ENCODE peak calls at places on chromosomes 6 and 20, in five cellular contexts. N is epithelial cell of esophagus; U is T-helper 1 cell; Y is activated effector memory CD4-positive, alpha-beta T cell treated with Interleukin-2 at 50 U/mL for 16 hours; J is activated T-cell treated with anti-CD3 and anti-CD28 coated beads for 1 hour. C is an unnamed sample.

GRCh38 chr6:71457883-71458282 is 169.3 kb downstream of the OGFRL1 start:
- DNase-seq in N (no peak), Y (no peak), U (no peak), J (no peak), C (no peak)

GRCh38 chr20:51918561-51918960 is 116.2 kb upstream of the SALL4 start:
- DNase-seq in U (no peak), N (no peak), Y (no peak), J (no peak), C (no peak)

GRCh38 chr6:48567016-48567415 is 456.0 kb upstream of the PTCHD4 start:
- DNase-seq in U (no peak), J (no peak), Y (no peak), N (peak), C (no peak)

GRCh38 chr6:103122766-103123601 is 1729.5 kb downstream of the GRIK2 start:
- DNase-seq in Y (no peak), N (peak), J (no peak), U (no peak), C (no peak)

GRCh38 chr6:135022050-135022697 is 32.4 kb downstream of the HBS1L start:
- DNase-seq in Y (no peak), J (no peak), U (no peak), N (no peak), C (no peak)

GRCh38 chr6:131130546-131130925 is 4.7 kb upstream of the AKAP7 start:
- DNase-seq in Y (no peak), N (no peak), J (no peak), U (no peak), C (no peak)

GRCh38 chr20:51840865-51841264 is 38.5 kb upstream of the SALL4 start:
- DNase-seq in Y (no peak), N (no peak), J (no peak), U (no peak), C (no peak)

GRCh38 chr20:22762576-22763256 is 178.3 kb upstream of the FOXA2 start:
- DNase-seq in N (peak), Y (no peak), J (no peak), U (no peak), C (no peak)

GRCh38 chr20:6402026-6402425 is 279.2 kb upstream of the FERMT1 start:
- DNase-seq in N (no peak), Y (no peak), U (no peak), J (no peak), C (no peak)

GRCh38 chr6:8102122-8102958 is at the start of gene EEF1E1:
- DNase-seq in U (peak), J (peak), Y (peak), N (peak), C (peak)

GRCh38 chr20:37571033-37571432 is 43.4 kb upstream of the BLCAP start:
- DNase-seq in Y (no peak), J (no peak), U (no peak), N (no peak), C (no peak)

GRCh38 chr6:168737481-168737880 is 296.5 kb downstream of the SMOC2 start:
- DNase-seq in U (no peak), Y (no peak), J (no peak), N (peak), C (no peak)

GRCh38 chr6:40958740-40959139 is 80.3 kb downstream of the UNC5CL start:
- DNase-seq in Y (no peak), N (no peak), U (no peak), J (no peak), C (no peak)

GRCh38 chr6:105258816-105259215 is 79.0 kb upstream of the POPDC3 start:
- DNase-seq in N (no peak), J (no peak), Y (no peak), U (no peak), C (no peak)

GRCh38 chr6:33073431-33073871 is at the start of gene HLA-DPA1:
- DNase-seq in N (peak), Y (no peak), J (no peak), U (no peak), C (no peak)

GRCh38 chr6:62283828-62284411 is 2.1 kb downstream of the KHDRBS2 start:
- DNase-seq in N (peak), J (no peak), U (no peak), Y (no peak), C (no peak)

GRCh38 chr6:36871686-36872085 is 2.9 kb downstream of the PPIL1 start:
- DNase-seq in U (no peak), N (no peak), Y (no peak), J (no peak), C (no peak)

GRCh38 chr20:8454137-8454712 is 322.2 kb downstream of the PLCB1 start:
- DNase-seq in N (peak), U (no peak), Y (no peak), J (no peak), C (no peak)

GRCh38 chr6:13331516-13332348 is 3.4 kb upstream of the TBC1D7 start:
- DNase-seq in Y (no peak), N (peak), J (no peak), U (no peak), C (no peak)

GRCh38 chr20:7248392-7248992 is 481.0 kb downstream of the BMP2 start:
- DNase-seq in J (no peak), N (no peak), Y (no peak), U (no peak), C (no peak)

GRCh38 chr20:58546756-58547526 is 31.7 kb upstream of the APCDD1L start:
- DNase-seq in Y (no peak), J (no peak), N (no peak), U (no peak), C (no peak)

GRCh38 chr6:7909323-7910276 is 988 bp downstream of the TXNDC5 start:
- DNase-seq in N (peak), Y (peak), J (peak), U (peak), C (no peak)

GRCh38 chr6:79911992-79912391 is 35.4 kb downstream of the ELOVL4 start:
- DNase-seq in N (peak), J (no peak), U (no peak), Y (no peak), C (no peak)

GRCh38 chr6:105607624-105608392 is 204.9 kb upstream of the PREP start:
- DNase-seq in Y (no peak), J (no peak), U (no peak), N (no peak), C (no peak)

GRCh38 chr6:35021014-35021413 is 120.1 kb downstream of the TCP11 start:
- DNase-seq in Y (no peak), J (no peak), U (no peak), N (no peak), C (no peak)

GRCh38 chr20:6921717-6922386 is 154.4 kb downstream of the BMP2 start:
- DNase-seq in J (no peak), Y (no peak), U (no peak), N (peak), C (no peak)

GRCh38 chr6:33112148-33112547 is 36.4 kb downstream of the HLA-DPB1 start:
- DNase-seq in U (no peak), J (no peak), N (peak), Y (no peak), C (no peak)

GRCh38 chr6:34955447-34955846 is 66.4 kb downstream of the ANKS1A start:
- DNase-seq in U (no peak), Y (no peak), N (no peak), J (no peak), C (no peak)

GRCh38 chr6:47094351-47094925 is 52.3 kb upstream of the ADGRF1 start:
- DNase-seq in N (peak), Y (no peak), J (no peak), U (no peak), C (no peak)

GRCh38 chr6:26044140-26045045 is 42.8 kb upstream of the HFE start:
- DNase-seq in Y (peak), J (no peak), U (peak), N (peak), C (no peak)

GRCh38 chr6:170117111-170117972 is 173.5 kb downstream of the DLL1 start:
- DNase-seq in N (no peak), U (no peak), Y (no peak), J (no peak), C (no peak)

GRCh38 chr6:26105842-26106241 is 18.6 kb downstream of the HFE start:
- DNase-seq in J (no peak), N (peak), Y (no peak), U (no peak), C (no peak)

GRCh38 chr6:156840136-156840535 is 63.0 kb downstream of the ARID1B start:
- DNase-seq in U (no peak), N (no peak), J (no peak), Y (no peak), C (no peak)

GRCh38 chr6:27400877-27401642 is 12.5 kb downstream of the ZNF391 start:
- DNase-seq in J (no peak), N (no peak), Y (no peak), U (no peak), C (no peak)

GRCh38 chr6:126140015-126140414 is 153.7 kb downstream of the TRMT11 start:
- DNase-seq in U (no peak), J (no peak), N (no peak), Y (no peak), C (no peak)

GRCh38 chr6:151413372-151414145 is 22.2 kb upstream of the ZBTB2 start:
- DNase-seq in J (peak), N (no peak), Y (peak), U (peak), C (peak)

GRCh38 chr6:144334150-144334708 is 49.1 kb downstream of the UTRN start:
- DNase-seq in J (peak), U (peak), Y (peak), N (no peak), C (peak)